ENCODE peak calls at places on chromosomes 3 and 15, in ten cellular contexts. One of them, this sample, is unnamed.

GRCh38 chr3:111713833-111714232 is 118.7 kb upstream of the ZBED2 start:
- DNase-seq in cardiac fibroblast: no peak
- DNase-seq in AG10803: no peak
- DNase-seq in esophagus squamous epithelium: no peak
- DNase-seq in AG04450: no peak
- DNase-seq in prostate gland: no peak
- DNase-seq in GM12865: no peak
- DNase-seq in suprapubic skin: no peak
- DNase-seq in body of pancreas: no peak
- DNase-seq in kidney: no peak
- DNase-seq in this sample: no peak

GRCh38 chr3:25040739-25041138 is 387.3 kb upstream of the RARB start:
- DNase-seq in cardiac fibroblast: peak; percentile 71
- DNase-seq in AG10803: peak; percentile 16
- DNase-seq in esophagus squamous epithelium: no peak
- DNase-seq in GM12865: no peak
- DNase-seq in suprapubic skin: no peak
- DNase-seq in kidney: no peak
- DNase-seq in AG04450: no peak
- DNase-seq in prostate gland: no peak
- DNase-seq in body of pancreas: no peak
- DNase-seq in this sample: no peak

GRCh38 chr3:185677146-185677829 is 91.2 kb downstream of the SENP2 start:
- DNase-seq in cardiac fibroblast: peak; percentile 93
- DNase-seq in AG10803: peak; percentile 79
- DNase-seq in esophagus squamous epithelium: no peak
- DNase-seq in prostate gland: peak; percentile 46
- DNase-seq in kidney: no peak
- DNase-seq in GM12865: peak; percentile 71
- DNase-seq in body of pancreas: peak; percentile 49
- DNase-seq in AG04450: peak; percentile 56
- DNase-seq in suprapubic skin: no peak
- DNase-seq in this sample: peak; percentile 63

GRCh38 chr3:15646924-15647511 is 45.5 kb downstream of the BTD start:
- DNase-seq in kidney: peak; percentile 73
- DNase-seq in esophagus squamous epithelium: no peak
- DNase-seq in suprapubic skin: peak; percentile 85
- DNase-seq in GM12865: peak; percentile 44
- DNase-seq in cardiac fibroblast: peak; percentile 100
- DNase-seq in body of pancreas: peak; percentile 63
- DNase-seq in AG10803: peak; percentile 100
- DNase-seq in prostate gland: no peak
- DNase-seq in AG04450: peak; percentile 96
- DNase-seq in this sample: no peak

GRCh38 chr3:44962606-44963393 is 13.2 kb downstream of the ZDHHC3 start:
- DNase-seq in esophagus squamous epithelium: no peak
- DNase-seq in cardiac fibroblast: no peak
- DNase-seq in AG10803: no peak
- DNase-seq in kidney: no peak
- DNase-seq in AG04450: no peak
- DNase-seq in body of pancreas: no peak
- DNase-seq in prostate gland: no peak
- DNase-seq in GM12865: no peak
- DNase-seq in suprapubic skin: no peak
- DNase-seq in this sample: no peak

GRCh38 chr3:183824761-183825379 is 507 bp downstream of the MAP6D1 start:
- DNase-seq in AG04450: no peak
- DNase-seq in suprapubic skin: no peak
- DNase-seq in esophagus squamous epithelium: no peak
- DNase-seq in kidney: no peak
- DNase-seq in body of pancreas: peak; percentile 22
- DNase-seq in GM12865: no peak
- DNase-seq in prostate gland: no peak
- DNase-seq in AG10803: no peak
- DNase-seq in cardiac fibroblast: no peak
- DNase-seq in this sample: no peak

GRCh38 chr3:31920310-31920709 is 60.8 kb downstream of the OSBPL10 start:
- DNase-seq in esophagus squamous epithelium: no peak
- DNase-seq in AG04450: no peak
- DNase-seq in kidney: no peak
- DNase-seq in AG10803: no peak
- DNase-seq in GM12865: no peak
- DNase-seq in cardiac fibroblast: no peak
- DNase-seq in prostate gland: no peak
- DNase-seq in suprapubic skin: no peak
- DNase-seq in body of pancreas: no peak
- DNase-seq in this sample: no peak

GRCh38 chr3:59326246-59327024 is 276.6 kb upstream of the CFAP20DC start:
- DNase-seq in AG04450: no peak
- DNase-seq in suprapubic skin: no peak
- DNase-seq in AG10803: peak; percentile 21
- DNase-seq in GM12865: no peak
- DNase-seq in kidney: no peak
- DNase-seq in cardiac fibroblast: peak; percentile 11
- DNase-seq in body of pancreas: no peak
- DNase-seq in esophagus squamous epithelium: no peak
- DNase-seq in prostate gland: no peak
- DNase-seq in this sample: no peak

GRCh38 chr3:170163956-170164645 is 17.4 kb downstream of the PHC3 start:
- DNase-seq in prostate gland: no peak
- DNase-seq in AG04450: no peak
- DNase-seq in kidney: no peak
- DNase-seq in esophagus squamous epithelium: no peak
- DNase-seq in AG10803: no peak
- DNase-seq in suprapubic skin: no peak
- DNase-seq in cardiac fibroblast: no peak
- DNase-seq in GM12865: no peak
- DNase-seq in body of pancreas: no peak
- DNase-seq in this sample: no peak

GRCh38 chr15:93341164-93341563 is 252.2 kb upstream of the RGMA start:
- DNase-seq in kidney: no peak
- DNase-seq in suprapubic skin: no peak
- DNase-seq in GM12865: no peak
- DNase-seq in esophagus squamous epithelium: no peak
- DNase-seq in prostate gland: no peak
- DNase-seq in AG04450: no peak
- DNase-seq in body of pancreas: no peak
- DNase-seq in cardiac fibroblast: no peak
- DNase-seq in AG10803: no peak
- DNase-seq in this sample: no peak

GRCh38 chr3:58743296-58743695 is 76.7 kb upstream of the FAM3D start:
- DNase-seq in esophagus squamous epithelium: no peak
- DNase-seq in cardiac fibroblast: no peak
- DNase-seq in GM12865: peak; percentile 30
- DNase-seq in kidney: no peak
- DNase-seq in prostate gland: no peak
- DNase-seq in AG04450: no peak
- DNase-seq in suprapubic skin: no peak
- DNase-seq in body of pancreas: no peak
- DNase-seq in AG10803: no peak
- DNase-seq in this sample: no peak

GRCh38 chr15:59339252-59339672 is 33.4 kb downstream of the MYO1E start:
- DNase-seq in AG10803: peak; percentile 66
- DNase-seq in cardiac fibroblast: peak; percentile 89
- DNase-seq in body of pancreas: no peak
- DNase-seq in esophagus squamous epithelium: no peak
- DNase-seq in kidney: no peak
- DNase-seq in prostate gland: peak; percentile 8
- DNase-seq in GM12865: no peak
- DNase-seq in suprapubic skin: no peak
- DNase-seq in AG04450: no peak
- DNase-seq in this sample: no peak

DNA sequence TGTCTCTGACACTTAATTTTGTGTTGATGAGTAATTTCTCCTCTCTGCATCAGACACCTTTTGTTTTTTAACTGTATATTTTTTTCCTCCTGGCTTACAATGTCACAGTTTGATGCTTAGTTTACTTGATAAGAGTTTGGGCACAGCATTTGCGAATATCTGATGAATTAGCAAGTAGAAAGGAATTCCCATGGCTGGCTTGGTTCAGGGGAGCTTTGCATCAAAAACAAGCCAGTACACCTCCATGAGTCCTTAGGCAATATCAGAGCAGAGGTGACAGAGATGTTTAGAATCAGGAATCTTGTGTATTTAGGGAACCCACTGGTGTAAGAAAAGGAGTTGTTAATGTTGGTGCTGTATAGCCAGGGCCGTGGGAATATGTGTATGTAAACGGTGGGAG is 9.3 kb downstream of the ARHGEF26 start:
- DNase-seq in GM12865: no peak
- DNase-seq in body of pancreas: no peak
- DNase-seq in AG10803: no peak
- DNase-seq in AG04450: no peak
- DNase-seq in cardiac fibroblast: no peak
- DNase-seq in suprapubic skin: no peak
- DNase-seq in kidney: no peak
- DNase-seq in prostate gland: no peak
- DNase-seq in esophagus squamous epithelium: no peak
- DNase-seq in this sample: no peak
- H3K4me3 ChIP-seq in GM12865: no peak overlapping the region
- H3K4me3 ChIP-seq in body of pancreas: no peak overlapping the region
- H3K4me3 ChIP-seq in AG10803: no peak overlapping the region
- H3K4me3 ChIP-seq in AG04450: no peak overlapping the region
- H3K4me3 ChIP-seq in cardiac fibroblast: no peak overlapping the region
- H3K4me3 ChIP-seq in suprapubic skin: no peak overlapping the region
- H3K4me3 ChIP-seq in kidney: no peak overlapping the region
- H3K4me3 ChIP-seq in prostate gland: no peak overlapping the region
- H3K4me3 ChIP-seq in esophagus squamous epithelium: no peak overlapping the region
- H3K4me3 ChIP-seq in this sample: no peak overlapping the region

DNA sequence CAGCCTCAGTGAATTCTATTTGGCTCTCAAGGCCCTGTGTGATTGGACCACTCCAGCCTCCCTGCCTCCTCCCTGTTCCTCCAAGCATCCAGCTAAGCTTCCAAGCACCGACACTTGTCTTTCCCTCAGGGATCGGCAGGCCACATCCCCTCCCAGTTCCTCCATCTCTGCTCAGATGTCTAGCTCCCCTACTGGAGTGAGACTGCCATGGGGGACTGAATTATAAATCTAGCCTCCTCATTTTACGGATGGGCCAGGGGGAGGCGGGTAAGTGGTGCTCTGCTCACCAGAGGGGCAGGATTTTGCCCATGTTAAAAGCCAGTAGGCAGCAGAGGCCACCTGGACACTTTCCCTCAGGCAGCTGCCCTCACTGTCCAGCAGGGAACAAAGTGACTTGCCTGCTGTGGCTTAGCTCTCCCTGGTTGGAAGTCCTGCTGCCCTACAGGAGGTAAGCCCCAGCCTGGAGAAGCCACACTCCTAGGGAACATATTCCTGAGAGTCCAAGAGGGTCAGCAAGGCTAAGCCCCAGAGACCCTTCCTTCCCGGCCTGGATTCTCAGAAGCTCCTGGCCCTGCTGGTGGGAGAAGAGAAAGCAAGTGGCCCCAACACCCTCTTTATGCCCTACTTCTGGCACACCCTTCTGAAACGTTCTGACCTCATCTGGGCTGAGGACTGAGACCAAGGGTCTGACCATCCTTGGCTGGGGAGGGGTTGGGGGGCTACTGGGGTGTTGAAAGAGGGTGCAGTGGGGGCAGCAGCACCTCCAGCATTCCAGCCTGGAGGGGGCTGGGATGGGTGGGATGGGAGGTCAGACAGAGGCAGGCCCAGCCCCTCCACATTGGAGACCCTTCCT is 9.1 kb upstream of the HHATL start:
- DNase-seq in GM12865: no peak
- DNase-seq in cardiac fibroblast: no peak
- DNase-seq in prostate gland: no peak
- DNase-seq in AG04450: no peak
- DNase-seq in body of pancreas: no peak
- DNase-seq in kidney: peak; percentile 24
- DNase-seq in suprapubic skin: peak; percentile 39
- DNase-seq in esophagus squamous epithelium: no peak
- DNase-seq in AG10803: no peak
- DNase-seq in this sample: no peak
- TF ChIP-seq CTCF in GM12865: no peak
- TF ChIP-seq CTCF in cardiac fibroblast: no peak
- TF ChIP-seq CTCF in prostate gland: no peak
- TF ChIP-seq CTCF in AG04450: peak; percentile 22
- TF ChIP-seq CTCF in body of pancreas: no peak
- TF ChIP-seq CTCF in kidney: no peak
- TF ChIP-seq CTCF in suprapubic skin: no peak
- TF ChIP-seq CTCF in esophagus squamous epithelium: no peak
- TF ChIP-seq CTCF in AG10803: no peak
- TF ChIP-seq CTCF in this sample: no peak

GRCh38 chr15:100050877-100051786 is 290.6 kb downstream of the ADAMTS17 start:
- DNase-seq in body of pancreas: no peak
- DNase-seq in kidney: no peak
- DNase-seq in GM12865: no peak
- DNase-seq in suprapubic skin: no peak
- DNase-seq in AG10803: no peak
- DNase-seq in AG04450: no peak
- DNase-seq in prostate gland: no peak
- DNase-seq in cardiac fibroblast: no peak
- DNase-seq in esophagus squamous epithelium: no peak
- DNase-seq in this sample: peak; percentile 5
- H3K4me3 ChIP-seq in body of pancreas: no peak overlapping the region
- H3K4me3 ChIP-seq in kidney: no peak overlapping the region
- H3K4me3 ChIP-seq in GM12865: no peak overlapping the region
- H3K4me3 ChIP-seq in suprapubic skin: no peak overlapping the region
- H3K4me3 ChIP-seq in AG10803: no peak overlapping the region
- H3K4me3 ChIP-seq in AG04450: no peak overlapping the region
- H3K4me3 ChIP-seq in prostate gland: no peak overlapping the region
- H3K4me3 ChIP-seq in cardiac fibroblast: no peak overlapping the region
- H3K4me3 ChIP-seq in esophagus squamous epithelium: no peak overlapping the region
- H3K4me3 ChIP-seq in this sample: no peak overlapping the region

GRCh38 chr15:78914027-78914764 is 30.6 kb downstream of the CTSH start:
- DNase-seq in prostate gland: peak; percentile 57
- DNase-seq in kidney: no peak
- DNase-seq in body of pancreas: peak; percentile 39
- DNase-seq in AG04450: no peak
- DNase-seq in GM12865: no peak
- DNase-seq in esophagus squamous epithelium: no peak
- DNase-seq in cardiac fibroblast: peak; percentile 38
- DNase-seq in suprapubic skin: peak; percentile 88
- DNase-seq in AG10803: peak; percentile 46
- DNase-seq in this sample: no peak
- TF ChIP-seq CTCF in prostate gland: peak; percentile 68
- TF ChIP-seq CTCF in kidney: peak; percentile 70
- TF ChIP-seq CTCF in body of pancreas: peak; percentile 56
- TF ChIP-seq CTCF in AG04450: peak; percentile 49
- TF ChIP-seq CTCF in GM12865: peak; percentile 20
- TF ChIP-seq CTCF in esophagus squamous epithelium: peak; percentile 49
- TF ChIP-seq CTCF in cardiac fibroblast: peak; percentile 57
- TF ChIP-seq CTCF in suprapubic skin: no peak
- TF ChIP-seq CTCF in AG10803: peak; percentile 48
- TF ChIP-seq CTCF in this sample: no peak